ENCODE peak calls at places on chromosome 2, in seven cellular contexts. N is body of pancreas; U is Caco-2; Q is CD8-positive, alpha-beta T cell; E is PC-9; O is astrocyte of the spinal cord; B is tibial artery. W is an unnamed sample.

GRCh38 chr2:168679741-168680140 is 122.7 kb upstream of the NOSTRIN start:
- DNase-seq in N (no peak), B (no peak), E (no peak), Q (no peak), U (no peak), O (no peak), W (no peak)

GRCh38 chr2:46276652-46277051 is 20.6 kb upstream of the EPAS1 start:
- DNase-seq in O (no peak), N (no peak), U (no peak), B (no peak), E (no peak), Q (no peak), W (no peak)

GRCh38 chr2:34234823-34235222 is 635.7 kb upstream of the FAM98A start:
- DNase-seq in E (no peak), O (no peak), N (no peak), B (no peak), U (no peak), Q (no peak), W (no peak)

GRCh38 chr2:28048341-28048740 is 157.8 kb downstream of the BABAM2 start:
- DNase-seq in U (no peak), N (no peak), Q (no peak), E (no peak), O (peak; percentile 30), B (no peak), W (no peak)

GRCh38 chr2:5123597-5124196 is 568.5 kb upstream of the SOX11 start:
- DNase-seq in B (no peak), U (no peak), O (no peak), Q (no peak), N (no peak), E (no peak), W (no peak)

GRCh38 chr2:217222511-217222910 is 362.6 kb upstream of the TNP1 start:
- DNase-seq in Q (no peak), U (no peak), O (no peak), B (no peak), E (no peak), N (no peak), W (no peak)

GRCh38 chr2:221042926-221043325 is 529.2 kb downstream of the EPHA4 start:
- DNase-seq in E (no peak), U (no peak), Q (no peak), O (no peak), N (no peak), B (no peak), W (no peak)

GRCh38 chr2:101766871-101767739 is 69.6 kb downstream of the MAP4K4 start:
- DNase-seq in B (no peak), E (peak; percentile 89), Q (no peak), O (peak; percentile 96), N (no peak), U (peak; percentile 67), W (no peak)

GRCh38 chr2:98212291-98212690 is 125.3 kb downstream of the VWA3B start:
- DNase-seq in B (no peak), O (no peak), U (no peak), Q (no peak), N (no peak), E (no peak), W (no peak)

GRCh38 chr2:210541280-210541902 is 15.0 kb upstream of the CPS1 start:
- DNase-seq in O (no peak), E (no peak), Q (no peak), B (no peak), U (no peak), N (peak; percentile 39), W (no peak)

GRCh38 chr2:162301151-162301804 is 17.2 kb downstream of the IFIH1 start:
- DNase-seq in E (no peak), U (no peak), B (no peak), N (peak; percentile 61), Q (peak; percentile 43), O (peak; percentile 71), W (peak; percentile 48)

GRCh38 chr2:45256867-45257641 is 247.8 kb upstream of the SIX2 start:
- DNase-seq in U (no peak), B (no peak), Q (no peak), E (no peak), O (peak; percentile 58), N (peak; percentile 25), W (peak; percentile 54)

GRCh38 chr2:3598912-3599854 is 4.3 kb downstream of the COLEC11 start:
- DNase-seq in N (no peak), U (no peak), E (no peak), Q (no peak), B (no peak), O (no peak), W (no peak)

GRCh38 chr2:236964291-236964690 is 121.4 kb upstream of the COPS8 start:
- DNase-seq in O (no peak), E (no peak), N (no peak), Q (no peak), U (no peak), B (no peak), W (no peak)

GRCh38 chr2:198657520-198658121 is 800.1 kb downstream of the SATB2 start:
- DNase-seq in Q (no peak), U (no peak), O (peak; percentile 22), E (no peak), N (peak; percentile 11), B (no peak), W (peak; percentile 52)

GRCh38 chr2:22890142-22890541 is 494.8 kb upstream of the KLHL29 start:
- DNase-seq in Q (no peak), U (no peak), O (no peak), N (no peak), B (no peak), E (no peak), W (peak; percentile 49)

GRCh38 chr2:227374158-227374557 is 4.9 kb downstream of the TM4SF20 start:
- DNase-seq in B (no peak), N (no peak), Q (peak; percentile 23), U (no peak), E (no peak), O (peak; percentile 59), W (no peak)

GRCh38 chr2:151808258-151809072 is 19.8 kb downstream of the ARL5A start:
- DNase-seq in Q (no peak), U (no peak), O (peak; percentile 40), E (no peak), B (no peak), N (no peak), W (no peak)

GRCh38 chr2:158507141-158507540 is 50.4 kb downstream of the PKP4 start:
- DNase-seq in Q (no peak), B (no peak), U (no peak), N (no peak), O (peak; percentile 24), E (no peak), W (no peak)

GRCh38 chr2:168192839-168193616 is 54.4 kb downstream of the STK39 start:
- DNase-seq in U (no peak), E (peak; percentile 85), N (no peak), Q (peak; percentile 60), O (no peak), B (no peak), W (no peak)

DNA sequence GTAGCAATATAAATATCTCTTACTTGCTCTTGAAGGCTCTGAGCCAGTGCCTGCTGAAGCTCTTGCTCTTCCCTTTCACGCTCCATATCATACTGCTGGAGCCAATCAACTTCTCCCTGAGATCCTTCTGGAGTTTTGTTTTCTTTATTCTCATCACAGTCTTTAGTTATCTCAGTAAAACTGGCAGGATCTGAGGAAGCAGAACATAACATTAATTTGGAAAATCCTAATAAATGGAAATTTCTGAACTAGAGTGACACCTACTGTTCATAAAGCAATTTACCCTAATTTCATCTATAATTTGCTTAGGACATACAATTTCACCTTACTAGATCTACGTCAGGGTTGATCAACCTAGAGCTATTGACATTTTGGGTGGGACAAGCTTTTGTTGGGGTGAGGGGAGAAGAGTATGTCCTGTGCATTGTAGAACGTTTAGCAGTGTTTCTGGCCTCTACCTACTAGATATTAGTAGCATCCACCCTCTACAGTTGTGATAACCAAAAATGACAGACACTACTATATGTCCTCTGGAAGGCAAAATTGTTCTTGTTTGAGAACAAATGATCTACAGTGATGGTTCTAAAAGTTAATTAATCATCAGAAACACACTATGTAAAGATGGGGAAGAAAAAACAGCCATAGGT is 47.2 kb downstream of the VIL1 start:
- DNase-seq in N (no peak), B (no peak), O (peak; percentile 41), Q (no peak), U (no peak), E (no peak), W (no peak)
- TF ChIP-seq CTCF in N (peak; percentile 26), B (peak; percentile 45), O (no peak), Q (peak; percentile 52), U (peak; percentile 52), E (peak; percentile 77), W (peak; percentile 17)

GRCh38 chr2:205929445-205930027 is 156.4 kb downstream of the INO80D start:
- DNase-seq in E (no peak), Q (no peak), B (no peak), O (no peak), N (peak; percentile 75), U (peak; percentile 75), W (no peak)

GRCh38 chr2:205931388-205931787 is 154.6 kb downstream of the INO80D start:
- DNase-seq in E (no peak), O (no peak), U (no peak), B (no peak), Q (no peak), N (no peak), W (no peak)

GRCh38 chr2:205934443-205934842 is 151.5 kb downstream of the INO80D start:
- DNase-seq in E (no peak), U (no peak), N (no peak), Q (no peak), O (no peak), B (no peak), W (no peak)

GRCh38 chr2:205925373-205926337 is 160.3 kb downstream of the INO80D start:
- DNase-seq in N (peak; percentile 80), Q (peak; percentile 62), O (peak; percentile 63), E (no peak), U (peak; percentile 77), B (peak; percentile 80), W (peak; percentile 93)

GRCh38 chr2:205930209-205930608 is 155.8 kb downstream of the INO80D start:
- DNase-seq in E (no peak), N (no peak), B (no peak), U (no peak), O (no peak), Q (no peak), W (no peak)
- TF ChIP-seq CTCF in E (no peak), N (no peak), B (no peak), U (no peak), O (no peak), Q (no peak), W (no peak)

DNA sequence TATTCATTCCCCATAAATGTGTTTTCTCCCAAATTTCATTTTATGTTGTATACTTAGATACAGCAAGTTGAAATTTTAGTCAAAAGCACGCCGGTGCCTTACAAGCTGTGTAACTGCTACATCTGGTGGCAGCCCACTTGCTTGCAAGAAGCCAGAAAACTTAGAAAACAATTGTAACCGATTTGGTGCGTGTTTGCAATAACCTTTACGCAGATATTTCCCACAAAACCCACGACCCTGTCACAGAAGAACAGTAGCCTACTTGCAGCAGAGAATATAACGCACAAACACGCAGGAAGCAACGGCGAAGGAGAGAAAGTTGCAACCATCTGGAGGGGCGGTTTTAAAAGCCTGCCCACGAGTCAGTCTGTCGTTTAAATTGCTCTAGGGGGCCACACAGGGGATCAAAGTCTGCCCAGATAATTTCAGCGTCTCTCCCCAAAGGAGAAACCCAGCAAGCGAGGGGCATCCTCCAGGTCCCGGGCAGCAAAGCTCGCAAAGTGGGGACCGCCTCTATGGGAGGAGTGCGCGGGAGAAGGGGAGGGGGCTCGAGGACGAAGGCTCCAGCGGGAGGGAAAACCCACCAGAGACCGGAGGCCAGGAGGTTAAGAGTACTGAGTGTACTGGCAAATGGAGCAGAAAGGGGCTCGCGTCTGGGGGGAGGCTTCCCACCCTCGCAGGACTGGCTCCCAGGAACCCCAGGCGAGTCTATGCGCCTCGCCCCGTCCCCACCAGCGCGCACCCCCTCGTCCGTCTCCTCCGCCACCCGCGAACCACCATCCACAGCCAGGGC is 1.2 kb downstream of the TLK1 start:
- DNase-seq in B (no peak), E (peak; percentile 45), O (peak; percentile 78), Q (peak; percentile 81), N (peak; percentile 59), U (peak; percentile 69), W (peak; percentile 76)
- TF ChIP-seq CTCF in B (peak; percentile 44), E (no peak), O (peak; percentile 73), Q (peak; percentile 65), N (peak; percentile 19), U (peak; percentile 37), W (no peak)

GRCh38 chr2:35688298-35688697 is 667.3 kb upstream of the CRIM1 start:
- DNase-seq in B (no peak), U (no peak), O (no peak), Q (no peak), E (no peak), N (no peak), W (no peak)
- TF ChIP-seq CTCF in B (no peak), U (no peak), O (no peak), Q (no peak), E (no peak), N (no peak), W (no peak)

W was measured in glutamatergic neuron.